ENCODE peak calls at places on chromosomes 4 and X, in nine cellular contexts. One of them, this sample, is unnamed.

GRCh38 chr4:173835863-173836262 is 305.8 kb upstream of the HAND2 start:
- DNase-seq in suprapubic skin: no peak
- DNase-seq in heart right ventricle: no peak
- DNase-seq in cardiac fibroblast: peak; percentile 75
- DNase-seq in astrocyte of the spinal cord: peak; percentile 57
- DNase-seq in endodermal cell: peak; percentile 60
- DNase-seq in mammary epithelial cell: peak; percentile 3
- DNase-seq in lung: no peak
- DNase-seq in HFF-Myc: no peak
- DNase-seq in this sample: no peak

GRCh38 chr4:36609631-36610030 is 328.2 kb downstream of the DTHD1 start:
- DNase-seq in lung: no peak
- DNase-seq in suprapubic skin: no peak
- DNase-seq in endodermal cell: no peak
- DNase-seq in cardiac fibroblast: no peak
- DNase-seq in HFF-Myc: no peak
- DNase-seq in mammary epithelial cell: no peak
- DNase-seq in astrocyte of the spinal cord: no peak
- DNase-seq in heart right ventricle: no peak
- DNase-seq in this sample: no peak

GRCh38 chr4:186037692-186038658 is 31.0 kb upstream of the TLR3 start:
- DNase-seq in HFF-Myc: peak; percentile 39
- DNase-seq in suprapubic skin: no peak
- DNase-seq in lung: peak; percentile 42
- DNase-seq in heart right ventricle: no peak
- DNase-seq in astrocyte of the spinal cord: peak; percentile 86
- DNase-seq in mammary epithelial cell: peak; percentile 48
- DNase-seq in endodermal cell: peak; percentile 71
- DNase-seq in cardiac fibroblast: peak; percentile 91
- DNase-seq in this sample: peak; percentile 44

GRCh38 chr4:105548483-105548882 is 3.9 kb upstream of the ARHGEF38 start:
- DNase-seq in HFF-Myc: no peak
- DNase-seq in astrocyte of the spinal cord: peak; percentile 20
- DNase-seq in suprapubic skin: no peak
- DNase-seq in heart right ventricle: no peak
- DNase-seq in lung: no peak
- DNase-seq in mammary epithelial cell: peak; percentile 84
- DNase-seq in cardiac fibroblast: no peak
- DNase-seq in endodermal cell: no peak
- DNase-seq in this sample: peak; percentile 73

GRCh38 chr4:75180217-75180616 is 247.3 kb downstream of the PARM1 start:
- DNase-seq in heart right ventricle: no peak
- DNase-seq in lung: no peak
- DNase-seq in suprapubic skin: no peak
- DNase-seq in mammary epithelial cell: no peak
- DNase-seq in endodermal cell: no peak
- DNase-seq in cardiac fibroblast: no peak
- DNase-seq in astrocyte of the spinal cord: no peak
- DNase-seq in HFF-Myc: no peak
- DNase-seq in this sample: no peak

GRCh38 chr4:726235-726787 is 20.7 kb downstream of the PCGF3 start:
- DNase-seq in endodermal cell: no peak
- DNase-seq in HFF-Myc: no peak
- DNase-seq in astrocyte of the spinal cord: no peak
- DNase-seq in cardiac fibroblast: peak; percentile 68
- DNase-seq in lung: no peak
- DNase-seq in heart right ventricle: peak; percentile 7
- DNase-seq in mammary epithelial cell: no peak
- DNase-seq in suprapubic skin: no peak
- DNase-seq in this sample: no peak

GRCh38 chrX:116756960-116757359 is 294.2 kb upstream of the CT83 start:
- DNase-seq in mammary epithelial cell: no peak
- DNase-seq in cardiac fibroblast: no peak
- DNase-seq in endodermal cell: no peak
- DNase-seq in suprapubic skin: no peak
- DNase-seq in lung: no peak
- DNase-seq in astrocyte of the spinal cord: no peak
- DNase-seq in heart right ventricle: no peak
- DNase-seq in HFF-Myc: no peak
- DNase-seq in this sample: no peak

GRCh38 chr4:45638641-45639040 is 485.2 kb downstream of the GABRG1 start:
- DNase-seq in cardiac fibroblast: no peak
- DNase-seq in heart right ventricle: no peak
- DNase-seq in endodermal cell: no peak
- DNase-seq in lung: no peak
- DNase-seq in mammary epithelial cell: no peak
- DNase-seq in suprapubic skin: no peak
- DNase-seq in astrocyte of the spinal cord: no peak
- DNase-seq in HFF-Myc: no peak
- DNase-seq in this sample: no peak

GRCh38 chr4:3801521-3801920 is 35.3 kb downstream of the ADRA2C start:
- DNase-seq in HFF-Myc: no peak
- DNase-seq in suprapubic skin: no peak
- DNase-seq in mammary epithelial cell: no peak
- DNase-seq in cardiac fibroblast: no peak
- DNase-seq in astrocyte of the spinal cord: no peak
- DNase-seq in heart right ventricle: no peak
- DNase-seq in lung: no peak
- DNase-seq in endodermal cell: no peak
- DNase-seq in this sample: no peak

GRCh38 chr4:115370490-115370889 is 257.1 kb upstream of the NDST4 start:
- DNase-seq in suprapubic skin: no peak
- DNase-seq in heart right ventricle: no peak
- DNase-seq in endodermal cell: no peak
- DNase-seq in HFF-Myc: no peak
- DNase-seq in cardiac fibroblast: no peak
- DNase-seq in astrocyte of the spinal cord: no peak
- DNase-seq in mammary epithelial cell: no peak
- DNase-seq in lung: no peak
- DNase-seq in this sample: no peak

GRCh38 chrX:101160001-101160400 is 59.6 kb upstream of the DRP2 start:
- DNase-seq in astrocyte of the spinal cord: no peak
- DNase-seq in HFF-Myc: no peak
- DNase-seq in lung: no peak
- DNase-seq in endodermal cell: no peak
- DNase-seq in cardiac fibroblast: no peak
- DNase-seq in heart right ventricle: no peak
- DNase-seq in mammary epithelial cell: no peak
- DNase-seq in suprapubic skin: no peak
- DNase-seq in this sample: no peak

GRCh38 chrX:11351375-11352295 is 58.4 kb downstream of the AMELX start:
- DNase-seq in suprapubic skin: peak; percentile 65
- DNase-seq in lung: no peak
- DNase-seq in mammary epithelial cell: peak; percentile 9
- DNase-seq in astrocyte of the spinal cord: peak; percentile 71
- DNase-seq in endodermal cell: no peak
- DNase-seq in heart right ventricle: peak; percentile 33
- DNase-seq in HFF-Myc: peak; percentile 25
- DNase-seq in cardiac fibroblast: peak; percentile 91
- DNase-seq in this sample: peak; percentile 70

GRCh38 chr4:98506462-98507132 is 151.8 kb downstream of the TSPAN5 start:
- DNase-seq in lung: no peak
- DNase-seq in suprapubic skin: no peak
- DNase-seq in HFF-Myc: no peak
- DNase-seq in mammary epithelial cell: no peak
- DNase-seq in endodermal cell: peak; percentile 85
- DNase-seq in cardiac fibroblast: no peak
- DNase-seq in astrocyte of the spinal cord: no peak
- DNase-seq in heart right ventricle: no peak
- DNase-seq in this sample: no peak

GRCh38 chrX:14934423-14934822 is 61.2 kb downstream of the MOSPD2 start:
- DNase-seq in heart right ventricle: no peak
- DNase-seq in suprapubic skin: no peak
- DNase-seq in lung: no peak
- DNase-seq in mammary epithelial cell: no peak
- DNase-seq in HFF-Myc: no peak
- DNase-seq in cardiac fibroblast: peak; percentile 18
- DNase-seq in astrocyte of the spinal cord: no peak
- DNase-seq in endodermal cell: no peak
- DNase-seq in this sample: no peak

GRCh38 chr4:58553679-58554078 is 1443.5 kb upstream of the IGFBP7 start:
- DNase-seq in astrocyte of the spinal cord: no peak
- DNase-seq in mammary epithelial cell: no peak
- DNase-seq in heart right ventricle: no peak
- DNase-seq in cardiac fibroblast: no peak
- DNase-seq in suprapubic skin: no peak
- DNase-seq in HFF-Myc: no peak
- DNase-seq in endodermal cell: no peak
- DNase-seq in lung: no peak
- DNase-seq in this sample: no peak

GRCh38 chrX:2828404-2829065 is at the start of gene GYG2:
- DNase-seq in lung: no peak
- DNase-seq in suprapubic skin: no peak
- DNase-seq in endodermal cell: peak; percentile 94
- DNase-seq in heart right ventricle: no peak
- DNase-seq in astrocyte of the spinal cord: peak; percentile 37
- DNase-seq in HFF-Myc: no peak
- DNase-seq in cardiac fibroblast: peak; percentile 38
- DNase-seq in mammary epithelial cell: no peak
- DNase-seq in this sample: no peak

GRCh38 chr4:169009281-169010124 is 552 bp downstream of the CBR4 start:
- DNase-seq in astrocyte of the spinal cord: peak; percentile 23
- DNase-seq in lung: peak; percentile 51
- DNase-seq in HFF-Myc: no peak
- DNase-seq in cardiac fibroblast: peak; percentile 64
- DNase-seq in suprapubic skin: peak; percentile 79
- DNase-seq in mammary epithelial cell: peak; percentile 62
- DNase-seq in endodermal cell: peak; percentile 82
- DNase-seq in heart right ventricle: peak; percentile 59
- DNase-seq in this sample: peak; percentile 3

GRCh38 chrX:18291006-18291545 is 63.4 kb downstream of the SCML2 start:
- DNase-seq in cardiac fibroblast: peak; percentile 27
- DNase-seq in mammary epithelial cell: no peak
- DNase-seq in endodermal cell: no peak
- DNase-seq in HFF-Myc: peak; percentile 5
- DNase-seq in heart right ventricle: no peak
- DNase-seq in lung: no peak
- DNase-seq in suprapubic skin: no peak
- DNase-seq in astrocyte of the spinal cord: peak; percentile 32
- DNase-seq in this sample: no peak

GRCh38 chrX:151754641-151755215 is 20.2 kb downstream of the CNGA2 start:
- DNase-seq in HFF-Myc: no peak
- DNase-seq in endodermal cell: no peak
- DNase-seq in astrocyte of the spinal cord: peak; percentile 53
- DNase-seq in cardiac fibroblast: peak; percentile 11
- DNase-seq in mammary epithelial cell: peak; percentile 77
- DNase-seq in heart right ventricle: no peak
- DNase-seq in suprapubic skin: no peak
- DNase-seq in lung: no peak
- DNase-seq in this sample: no peak

GRCh38 chrX:39152106-39152649 is 350.9 kb downstream of the MID1IP1 start:
- DNase-seq in mammary epithelial cell: no peak
- DNase-seq in astrocyte of the spinal cord: no peak
- DNase-seq in heart right ventricle: peak; percentile 27
- DNase-seq in lung: no peak
- DNase-seq in suprapubic skin: no peak
- DNase-seq in cardiac fibroblast: peak; percentile 4
- DNase-seq in endodermal cell: peak; percentile 94
- DNase-seq in HFF-Myc: no peak
- DNase-seq in this sample: no peak

DNA sequence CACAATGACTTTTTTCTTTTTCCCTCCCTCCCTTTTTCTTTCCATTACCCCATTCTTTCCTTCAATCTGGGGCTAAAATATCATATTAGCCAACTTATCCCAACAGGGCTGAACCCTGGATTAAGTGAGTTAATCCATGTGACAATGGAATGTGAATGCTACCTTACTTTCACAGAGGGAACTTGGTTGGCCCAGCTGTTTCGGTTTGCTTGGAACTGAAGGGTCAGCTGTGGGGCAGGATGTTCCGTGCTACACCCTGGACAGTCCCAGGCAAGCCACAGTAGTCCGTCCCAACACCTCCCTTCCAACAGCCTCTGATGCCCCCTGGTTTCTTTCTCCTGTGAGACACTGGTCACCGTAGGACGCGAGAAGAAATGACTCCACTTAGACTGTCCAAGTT is 95.0 kb upstream of the STS start:
- DNase-seq in astrocyte of the spinal cord: no peak
- DNase-seq in lung: no peak
- DNase-seq in HFF-Myc: no peak
- DNase-seq in mammary epithelial cell: no peak
- DNase-seq in endodermal cell: no peak
- DNase-seq in cardiac fibroblast: no peak
- DNase-seq in heart right ventricle: no peak
- DNase-seq in suprapubic skin: no peak
- DNase-seq in this sample: no peak
- H3K4me3 ChIP-seq in astrocyte of the spinal cord: no peak overlapping the region
- H3K4me3 ChIP-seq in lung: no peak overlapping the region
- H3K4me3 ChIP-seq in HFF-Myc: no peak overlapping the region
- H3K4me3 ChIP-seq in mammary epithelial cell: no peak overlapping the region
- H3K4me3 ChIP-seq in endodermal cell: no peak overlapping the region
- H3K4me3 ChIP-seq in cardiac fibroblast: no peak overlapping the region
- H3K4me3 ChIP-seq in heart right ventricle: no peak overlapping the region
- H3K4me3 ChIP-seq in suprapubic skin: no peak overlapping the region
- H3K4me3 ChIP-seq in this sample: no peak overlapping the region

GRCh38 chr4:112214397-112215264 is 17.0 kb upstream of the AP1AR start:
- DNase-seq in heart right ventricle: no peak
- DNase-seq in suprapubic skin: no peak
- DNase-seq in astrocyte of the spinal cord: peak; percentile 42
- DNase-seq in mammary epithelial cell: peak; percentile 21
- DNase-seq in cardiac fibroblast: peak; percentile 54
- DNase-seq in lung: no peak
- DNase-seq in HFF-Myc: peak; percentile 22
- DNase-seq in endodermal cell: no peak
- DNase-seq in this sample: no peak
- TF ChIP-seq CTCF in heart right ventricle: peak; percentile 58
- TF ChIP-seq CTCF in suprapubic skin: peak; percentile 29
- TF ChIP-seq CTCF in astrocyte of the spinal cord: peak; percentile 47
- TF ChIP-seq CTCF in mammary epithelial cell: peak; percentile 57
- TF ChIP-seq CTCF in cardiac fibroblast: peak; percentile 34
- TF ChIP-seq CTCF in lung: peak; percentile 16
- TF ChIP-seq CTCF in HFF-Myc: peak; percentile 35
- TF ChIP-seq CTCF in endodermal cell: peak; percentile 51
- TF ChIP-seq CTCF in this sample: peak; percentile 51

GRCh38 chr4:8694651-8695151 is 102.1 kb downstream of the CPZ start:
- DNase-seq in cardiac fibroblast: no peak
- DNase-seq in HFF-Myc: no peak
- DNase-seq in astrocyte of the spinal cord: no peak
- DNase-seq in heart right ventricle: no peak
- DNase-seq in mammary epithelial cell: no peak
- DNase-seq in suprapubic skin: no peak
- DNase-seq in lung: no peak
- DNase-seq in endodermal cell: peak; percentile 39
- DNase-seq in this sample: no peak
- H3K4me3 ChIP-seq in cardiac fibroblast: no peak overlapping the region
- H3K4me3 ChIP-seq in HFF-Myc: no peak overlapping the region
- H3K4me3 ChIP-seq in astrocyte of the spinal cord: no peak overlapping the region
- H3K4me3 ChIP-seq in heart right ventricle: no peak overlapping the region
- H3K4me3 ChIP-seq in mammary epithelial cell: no peak overlapping the region
- H3K4me3 ChIP-seq in suprapubic skin: no peak overlapping the region
- H3K4me3 ChIP-seq in lung: no peak overlapping the region
- H3K4me3 ChIP-seq in endodermal cell: no peak overlapping the region
- H3K4me3 ChIP-seq in this sample: no peak overlapping the region

DNA sequence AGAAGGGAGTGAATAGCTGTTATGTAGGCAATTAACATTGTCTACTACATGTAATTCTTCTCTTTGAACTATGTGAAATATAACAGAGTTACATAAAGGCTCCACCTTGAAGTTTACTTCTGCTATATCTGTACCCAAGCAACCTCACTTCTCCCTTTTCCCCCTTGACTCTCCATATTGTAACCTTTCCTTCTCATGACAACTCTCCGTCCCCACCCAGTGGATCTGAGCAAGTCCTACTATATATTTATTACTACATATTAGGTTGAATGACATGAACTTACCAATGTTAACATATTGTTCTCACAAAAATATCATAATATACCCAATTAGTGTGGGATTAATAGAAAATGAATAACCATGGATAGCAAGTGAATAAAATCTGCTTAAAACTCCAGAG is 93.2 kb upstream of the ATP8A1 start:
- DNase-seq in endodermal cell: peak; percentile 52
- DNase-seq in astrocyte of the spinal cord: no peak
- DNase-seq in mammary epithelial cell: no peak
- DNase-seq in suprapubic skin: no peak
- DNase-seq in heart right ventricle: no peak
- DNase-seq in lung: no peak
- DNase-seq in cardiac fibroblast: peak; percentile 3
- DNase-seq in HFF-Myc: no peak
- DNase-seq in this sample: no peak
- TF ChIP-seq CTCF in endodermal cell: peak; percentile 68
- TF ChIP-seq CTCF in astrocyte of the spinal cord: no peak
- TF ChIP-seq CTCF in mammary epithelial cell: peak; percentile 5
- TF ChIP-seq CTCF in suprapubic skin: no peak
- TF ChIP-seq CTCF in heart right ventricle: peak; percentile 40
- TF ChIP-seq CTCF in lung: no peak
- TF ChIP-seq CTCF in cardiac fibroblast: no peak
- TF ChIP-seq CTCF in HFF-Myc: no peak
- TF ChIP-seq CTCF in this sample: peak; percentile 44

This sample was measured in epithelial cell of proximal tubule.